ENCODE peak calls at places on chromosomes 5 and 9, in nine cellular contexts. B is NCI-H2029; L is NCI-H1092; H is HS-5; C is NCI-H345; T is kidney; S is activated naive CD4-positive, alpha-beta T cell treated with anti-CD3 and anti-CD28 coated beads for 36 hours; D is activated CD4-positive, alpha-beta T cell treated with anti-CD3 and anti-CD28 coated beads, Interleukin-2, amount 10 ng/mL, durations not matched to agents 7 days and 5 days; U is heart left ventricle. P is an unnamed sample.

GRCh38 chr9:108835831-108836230 is 20.0 kb downstream of the ACTL7B start:
- DNase-seq in B (no peak), L (no peak), H (no peak), C (no peak), T (no peak), S (no peak), D (no peak), U (no peak), P (no peak)

GRCh38 chr5:20231040-20231439 is 243.0 kb upstream of the CDH18 start:
- DNase-seq in B (no peak), L (no peak), H (no peak), C (no peak), T (no peak), S (no peak), D (no peak), U (no peak), P (no peak)

GRCh38 chr5:120463991-120464626 is at the start of gene PRR16:
- DNase-seq in B (no peak), L (no peak), H (no peak), C (no peak), T (peak; percentile 76), S (peak; percentile 9), D (no peak), U (peak; percentile 74), P (no peak)

GRCh38 chr5:91584352-91584751 is 201.2 kb upstream of the ARRDC3 start:
- DNase-seq in B (no peak), L (no peak), H (no peak), C (no peak), T (no peak), S (no peak), D (no peak), U (no peak), P (no peak)

GRCh38 chr5:105773241-105773640 is 1897.5 kb downstream of the EFNA5 start:
- DNase-seq in B (no peak), L (no peak), H (no peak), C (no peak), T (no peak), S (no peak), D (no peak), U (no peak), P (no peak)

GRCh38 chr9:95077766-95078382 is 239.6 kb downstream of the FANCC start:
- DNase-seq in B (no peak), L (no peak), H (no peak), C (no peak), T (no peak), S (no peak), D (no peak), U (no peak), P (no peak)

GRCh38 chr5:79020861-79021561 is 35.9 kb upstream of the ARSB start:
- DNase-seq in B (peak; percentile 17), L (peak; percentile 14), H (peak; percentile 64), C (peak; percentile 30), T (peak; percentile 73), S (peak; percentile 71), D (peak; percentile 45), U (peak; percentile 42), P (peak; percentile 10)

GRCh38 chr5:137621861-137622823 is 113.7 kb downstream of the KLHL3 start:
- DNase-seq in B (no peak), L (no peak), H (peak; percentile 29), C (no peak), T (no peak), S (no peak), D (no peak), U (peak; percentile 86), P (no peak)

GRCh38 chr9:128882677-128883590 is 1.0 kb downstream of the LRRC8A start:
- DNase-seq in B (no peak), L (no peak), H (no peak), C (no peak), T (peak; percentile 65), S (peak; percentile 35), D (peak; percentile 27), U (no peak), P (no peak)

GRCh38 chr5:10251409-10251808 is 1.3 kb downstream of the CCT5 start:
- DNase-seq in B (no peak), L (no peak), H (no peak), C (no peak), T (no peak), S (no peak), D (no peak), U (no peak), P (no peak)

GRCh38 chr9:93540305-93540704 is 36.1 kb upstream of the PHF2 start:
- DNase-seq in B (no peak), L (no peak), H (no peak), C (no peak), T (no peak), S (no peak), D (no peak), U (no peak), P (no peak)

GRCh38 chr9:109811876-109812275 is 31.9 kb downstream of the PALM2AKAP2 start:
- DNase-seq in B (no peak), L (no peak), H (no peak), C (no peak), T (no peak), S (no peak), D (no peak), U (no peak), P (no peak)

GRCh38 chr5:150789943-150790611 is 11.5 kb downstream of the SMIM3 start:
- DNase-seq in B (no peak), L (no peak), H (peak; percentile 94), C (no peak), T (peak; percentile 66), S (peak; percentile 92), D (peak; percentile 68), U (no peak), P (peak; percentile 49)

P was measured in activated T-helper 2 cell treated with anti-CD3 and anti-CD28 coated beads, Interferon-gamma antibody, Interleukin-2, Interleukin-4, amounts not matched to agents 10 μg/mL and 5 μg/mL and 100 μg/mL, durations not matched to agents 14 hours and 24 hours and 36 hours.